ENCODE peak calls at places on chromosomes 3 and 15, in seven cellular contexts. O is fibroblast of mammary gland, Z is AG04450, L is HFF-Myc, J is mesothelial cell of epicardium, E is renal cortical epithelial cell, S is AG20443. Q is an unnamed sample.

GRCh38 chr3:32577621-32578556 is 7.2 kb upstream of the DYNC1LI1 start:
- DNase-seq in O (peak), Z (no peak), L (no peak), J (no peak), E (no peak), S (peak), Q (peak)

GRCh38 chr3:44996556-44996969 is 20.5 kb downstream of the EXOSC7 start:
- DNase-seq in O (no peak), Z (no peak), L (no peak), J (no peak), E (peak), S (no peak), Q (no peak)

GRCh38 chr3:143529018-143529478 is 319.2 kb downstream of the SLC9A9 start:
- DNase-seq in O (peak), Z (no peak), L (no peak), J (no peak), E (peak), S (peak), Q (peak)

GRCh38 chr3:133965033-133965570 is 64.6 kb downstream of the SLCO2A1 start:
- DNase-seq in O (peak), Z (no peak), L (no peak), J (no peak), E (no peak), S (peak), Q (peak)

GRCh38 chr3:183988216-183988790 is 29.4 kb downstream of the ABCC5 start:
- DNase-seq in O (peak), Z (peak), L (no peak), J (no peak), E (no peak), S (no peak), Q (peak)

GRCh38 chr3:80733522-80734176 is 965.9 kb upstream of the ROBO1 start:
- DNase-seq in O (peak), Z (no peak), L (no peak), J (no peak), E (peak), S (no peak), Q (peak)

GRCh38 chr3:192835818-192836468 is 81.7 kb downstream of the MB21D2 start:
- DNase-seq in O (peak), Z (no peak), L (no peak), J (no peak), E (peak), S (no peak), Q (peak)

GRCh38 chr15:34314491-34314890 is 23.1 kb downstream of the SLC12A6 start:
- DNase-seq in O (peak), Z (no peak), L (no peak), J (no peak), E (no peak), S (no peak), Q (no peak)

GRCh38 chr3:15766406-15766805 is 31.4 kb downstream of the ANKRD28 start:
- DNase-seq in O (no peak), Z (no peak), L (no peak), J (no peak), E (peak), S (no peak), Q (no peak)

GRCh38 chr3:141337523-141337854 is 30.8 kb upstream of the ZBTB38 start:
- DNase-seq in O (no peak), Z (no peak), L (no peak), J (no peak), E (no peak), S (no peak), Q (no peak)

GRCh38 chr3:71251156-71251775 is 332.3 kb downstream of the FOXP1 start:
- DNase-seq in O (peak), Z (peak), L (peak), J (no peak), E (no peak), S (peak), Q (peak)

GRCh38 chr3:40381904-40382616 is 4.9 kb upstream of the ENTPD3 start:
- DNase-seq in O (no peak), Z (no peak), L (no peak), J (no peak), E (no peak), S (no peak), Q (no peak)

GRCh38 chr3:43211681-43212080 is 74.7 kb upstream of the SNRK start:
- DNase-seq in O (no peak), Z (no peak), L (no peak), J (no peak), E (no peak), S (no peak), Q (no peak)

GRCh38 chr15:22945071-22945470 is 35.1 kb downstream of the CYFIP1 start:
- DNase-seq in O (no peak), Z (no peak), L (no peak), J (no peak), E (no peak), S (no peak), Q (no peak)

GRCh38 chr3:4824948-4825325 is 154.3 kb upstream of the BHLHE40 start:
- DNase-seq in O (peak), Z (no peak), L (peak), J (no peak), E (peak), S (peak), Q (peak)

GRCh38 chr3:98912448-98912847 is 11.0 kb upstream of the DCBLD2 start:
- DNase-seq in O (no peak), Z (no peak), L (no peak), J (no peak), E (no peak), S (no peak), Q (no peak)

GRCh38 chr3:18888370-18888769 is 259.9 kb upstream of the KCNH8 start:
- DNase-seq in O (no peak), Z (no peak), L (no peak), J (no peak), E (no peak), S (no peak), Q (no peak)

GRCh38 chr3:135991621-135992020 is 26.1 kb downstream of the PPP2R3A start:
- DNase-seq in O (peak), Z (no peak), L (no peak), J (no peak), E (no peak), S (no peak), Q (no peak)

GRCh38 chr3:131526801-131527347 is 24.1 kb upstream of the MRPL3 start:
- DNase-seq in O (peak), Z (no peak), L (no peak), J (peak), E (peak), S (peak), Q (peak)

GRCh38 chr15:100873029-100873677 is 6.5 kb upstream of the ALDH1A3 start:
- DNase-seq in O (peak), Z (peak), L (peak), J (peak), E (peak), S (peak), Q (peak)

GRCh38 chr3:43855674-43856299 is 165.0 kb downstream of the ABHD5 start:
- DNase-seq in O (peak), Z (peak), L (no peak), J (peak), E (peak), S (peak), Q (peak)

GRCh38 chr3:21573291-21573690 is 177.7 kb downstream of the ZNF385D start:
- DNase-seq in O (peak), Z (no peak), L (no peak), J (no peak), E (peak), S (no peak), Q (peak)

GRCh38 chr3:186360779-186361178 is 1.3 kb downstream of the DGKG start:
- DNase-seq in O (no peak), Z (no peak), L (no peak), J (no peak), E (no peak), S (no peak), Q (no peak)

GRCh38 chr15:48811325-48811938 is 563 bp upstream of the CEP152 start:
- DNase-seq in O (no peak), Z (no peak), L (no peak), J (no peak), E (peak), S (no peak), Q (no peak)

GRCh38 chr3:197248341-197248740 is 50.1 kb downstream of the DLG1 start:
- DNase-seq in O (no peak), Z (no peak), L (no peak), J (no peak), E (no peak), S (no peak), Q (no peak)

GRCh38 chr15:69719527-69719926 is 266.9 kb downstream of the RPLP1 start:
- DNase-seq in O (no peak), Z (no peak), L (no peak), J (no peak), E (no peak), S (no peak), Q (no peak)

GRCh38 chr3:129184396-129184656 is 630 bp upstream of the CNBP start:
- DNase-seq in O (no peak), Z (no peak), L (no peak), J (no peak), E (no peak), S (peak), Q (peak)

GRCh38 chr3:170414202-170414663 is 4.4 kb upstream of the CLDN11 start:
- DNase-seq in O (peak), Z (peak), L (peak), J (no peak), E (peak), S (peak), Q (peak)

GRCh38 chr15:58321034-58321433 is 110.8 kb upstream of the LIPC start:
- DNase-seq in O (no peak), Z (no peak), L (no peak), J (no peak), E (no peak), S (no peak), Q (no peak)

GRCh38 chr3:71307884-71308697 is 275.4 kb downstream of the FOXP1 start:
- DNase-seq in O (no peak), Z (no peak), L (no peak), J (no peak), E (no peak), S (no peak), Q (no peak)

GRCh38 chr3:154120903-154121235 is 321 bp upstream of the ARHGEF26 start:
- DNase-seq in O (peak), Z (no peak), L (no peak), J (no peak), E (no peak), S (no peak), Q (no peak)

GRCh38 chr15:38536201-38536676 is 28.4 kb downstream of the RASGRP1 start:
- DNase-seq in O (peak), Z (peak), L (no peak), J (peak), E (peak), S (peak), Q (peak)

GRCh38 chr15:91407237-91407889 is 307.3 kb downstream of the SV2B start:
- DNase-seq in O (peak), Z (no peak), L (no peak), J (no peak), E (peak), S (no peak), Q (peak)

GRCh38 chr15:98865397-98866339 is 141.9 kb downstream of the PGPEP1L start:
- DNase-seq in O (peak), Z (no peak), L (no peak), J (no peak), E (no peak), S (peak), Q (peak)

GRCh38 chr3:125119752-125120369 is 64.1 kb upstream of the HEG1 start:
- DNase-seq in O (no peak), Z (no peak), L (no peak), J (no peak), E (no peak), S (no peak), Q (no peak)